ENCODE peak calls at places on chromosomes 4 and X, in five cellular contexts. One of them, this sample, is unnamed. For H3K4me1, the result is how much of the 10 kb centered on the place peaks cover.

GRCh38 chr4:52657630-52658501 is 1.2 kb downstream of the USP46 start:
- DNase-seq in CD4-positive, alpha-beta memory T cell: peak
- DNase-seq in sigmoid colon: peak
- DNase-seq in adrenal gland: peak
- DNase-seq in neural progenitor cell: peak
- DNase-seq in this sample: peak

GRCh38 chr4:48109413-48110263 is 24.4 kb downstream of the TXK start:
- DNase-seq in sigmoid colon: no peak
- DNase-seq in neural progenitor cell: peak
- DNase-seq in adrenal gland: no peak
- DNase-seq in CD4-positive, alpha-beta memory T cell: peak
- DNase-seq in this sample: peak

GRCh38 chr4:177386416-177386815 is 55.8 kb downstream of the AGA start:
- DNase-seq in adrenal gland: no peak
- DNase-seq in neural progenitor cell: no peak
- DNase-seq in CD4-positive, alpha-beta memory T cell: no peak
- DNase-seq in sigmoid colon: no peak
- DNase-seq in this sample: no peak

GRCh38 chrX:40173662-40174593 is 76.2 kb upstream of the BCOR start:
- DNase-seq in CD4-positive, alpha-beta memory T cell: no peak
- DNase-seq in neural progenitor cell: peak
- DNase-seq in sigmoid colon: peak
- DNase-seq in adrenal gland: peak
- DNase-seq in this sample: peak

GRCh38 chrX:24168807-24169206 is 19.3 kb downstream of the ZFX start:
- DNase-seq in CD4-positive, alpha-beta memory T cell: no peak
- DNase-seq in neural progenitor cell: no peak
- DNase-seq in adrenal gland: no peak
- DNase-seq in sigmoid colon: no peak
- DNase-seq in this sample: no peak

GRCh38 chr4:187128226-187128625 is 404.6 kb upstream of the FAT1 start:
- DNase-seq in CD4-positive, alpha-beta memory T cell: no peak
- DNase-seq in adrenal gland: no peak
- DNase-seq in sigmoid colon: no peak
- DNase-seq in neural progenitor cell: no peak
- DNase-seq in this sample: no peak

GRCh38 chr4:43071069-43071468 is 178.6 kb downstream of the GRXCR1 start:
- DNase-seq in sigmoid colon: no peak
- DNase-seq in neural progenitor cell: no peak
- DNase-seq in adrenal gland: no peak
- DNase-seq in CD4-positive, alpha-beta memory T cell: no peak
- DNase-seq in this sample: no peak

GRCh38 chr4:73381214-73381613 is 22.9 kb upstream of the ALB start:
- DNase-seq in adrenal gland: no peak
- DNase-seq in neural progenitor cell: no peak
- DNase-seq in CD4-positive, alpha-beta memory T cell: no peak
- DNase-seq in sigmoid colon: no peak
- DNase-seq in this sample: no peak

GRCh38 chr4:27066591-27066990 is 205.9 kb downstream of the STIM2 start:
- DNase-seq in neural progenitor cell: no peak
- DNase-seq in sigmoid colon: no peak
- DNase-seq in adrenal gland: peak
- DNase-seq in CD4-positive, alpha-beta memory T cell: no peak
- DNase-seq in this sample: no peak

GRCh38 chr4:108036252-108036651 is 46.6 kb downstream of the HADH start:
- DNase-seq in adrenal gland: no peak
- DNase-seq in sigmoid colon: no peak
- DNase-seq in CD4-positive, alpha-beta memory T cell: peak
- DNase-seq in neural progenitor cell: no peak
- DNase-seq in this sample: peak

GRCh38 chr4:41832961-41833360 is 84.4 kb upstream of the PHOX2B start:
- DNase-seq in CD4-positive, alpha-beta memory T cell: no peak
- DNase-seq in sigmoid colon: no peak
- DNase-seq in adrenal gland: no peak
- DNase-seq in neural progenitor cell: no peak
- DNase-seq in this sample: no peak

GRCh38 chrX:12245650-12246645 is 107.7 kb downstream of the FRMPD4 start:
- DNase-seq in neural progenitor cell: no peak
- DNase-seq in CD4-positive, alpha-beta memory T cell: no peak
- DNase-seq in adrenal gland: no peak
- DNase-seq in sigmoid colon: no peak
- DNase-seq in this sample: no peak

GRCh38 chr4:25787891-25788331 is 74.9 kb downstream of the SEL1L3 start:
- DNase-seq in CD4-positive, alpha-beta memory T cell: no peak
- DNase-seq in adrenal gland: no peak
- DNase-seq in neural progenitor cell: no peak
- DNase-seq in sigmoid colon: no peak
- DNase-seq in this sample: no peak

GRCh38 chr4:53119685-53120084 is 246.2 kb downstream of the SCFD2 start:
- DNase-seq in adrenal gland: no peak
- DNase-seq in CD4-positive, alpha-beta memory T cell: no peak
- DNase-seq in neural progenitor cell: peak
- DNase-seq in sigmoid colon: no peak
- DNase-seq in this sample: no peak

GRCh38 chrX:152926279-152926678 is 28.4 kb downstream of the ZNF185 start:
- DNase-seq in CD4-positive, alpha-beta memory T cell: peak
- DNase-seq in adrenal gland: peak
- DNase-seq in sigmoid colon: no peak
- DNase-seq in neural progenitor cell: peak
- DNase-seq in this sample: peak

GRCh38 chr4:72924814-72925213 is 144.7 kb downstream of the COX18 start:
- DNase-seq in adrenal gland: no peak
- DNase-seq in sigmoid colon: no peak
- DNase-seq in CD4-positive, alpha-beta memory T cell: no peak
- DNase-seq in neural progenitor cell: no peak
- DNase-seq in this sample: no peak

GRCh38 chr4:53721276-53721675 is 130.0 kb upstream of the LNX1 start:
- DNase-seq in CD4-positive, alpha-beta memory T cell: no peak
- DNase-seq in neural progenitor cell: no peak
- DNase-seq in adrenal gland: no peak
- DNase-seq in sigmoid colon: no peak
- DNase-seq in this sample: no peak

DNA sequence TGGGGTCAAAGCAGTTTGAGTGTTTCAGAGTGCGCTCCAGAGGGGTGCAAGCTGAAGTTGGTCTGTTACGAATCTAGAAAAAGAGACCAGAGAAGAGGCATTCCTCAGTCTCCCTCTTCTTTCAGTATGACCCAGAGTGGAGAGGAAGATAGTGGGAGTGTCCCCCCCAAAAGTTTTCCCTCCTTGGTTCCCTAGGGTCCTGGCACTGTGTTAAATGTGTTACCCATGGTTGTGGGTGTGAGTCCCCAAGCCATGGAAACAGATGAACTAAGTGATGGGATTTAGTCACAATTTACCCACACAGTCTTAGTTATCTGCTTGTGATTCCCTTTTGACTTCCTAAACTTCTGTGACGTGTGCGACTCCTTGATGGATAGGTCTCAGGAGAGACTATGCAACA is 27.0 kb upstream of the NAF1 start:
- DNase-seq in sigmoid colon: no peak
- DNase-seq in adrenal gland: no peak
- DNase-seq in CD4-positive, alpha-beta memory T cell: no peak
- DNase-seq in neural progenitor cell: no peak
- DNase-seq in this sample: peak
- H3K4me1 ChIP-seq in sigmoid colon: under half
- H3K4me1 ChIP-seq in adrenal gland: under half
- H3K4me1 ChIP-seq in CD4-positive, alpha-beta memory T cell: under half
- H3K4me1 ChIP-seq in neural progenitor cell: under half
- H3K4me1 ChIP-seq in this sample: under half

GRCh38 chrX:131762802-131763234 is 218.9 kb downstream of the OR13H1 start:
- DNase-seq in neural progenitor cell: no peak
- DNase-seq in CD4-positive, alpha-beta memory T cell: peak
- DNase-seq in adrenal gland: peak
- DNase-seq in sigmoid colon: peak
- DNase-seq in this sample: no peak

GRCh38 chrX:131764224-131764623 is 220.3 kb downstream of the OR13H1 start:
- DNase-seq in adrenal gland: no peak
- DNase-seq in sigmoid colon: no peak
- DNase-seq in neural progenitor cell: no peak
- DNase-seq in CD4-positive, alpha-beta memory T cell: no peak
- DNase-seq in this sample: no peak

DNA sequence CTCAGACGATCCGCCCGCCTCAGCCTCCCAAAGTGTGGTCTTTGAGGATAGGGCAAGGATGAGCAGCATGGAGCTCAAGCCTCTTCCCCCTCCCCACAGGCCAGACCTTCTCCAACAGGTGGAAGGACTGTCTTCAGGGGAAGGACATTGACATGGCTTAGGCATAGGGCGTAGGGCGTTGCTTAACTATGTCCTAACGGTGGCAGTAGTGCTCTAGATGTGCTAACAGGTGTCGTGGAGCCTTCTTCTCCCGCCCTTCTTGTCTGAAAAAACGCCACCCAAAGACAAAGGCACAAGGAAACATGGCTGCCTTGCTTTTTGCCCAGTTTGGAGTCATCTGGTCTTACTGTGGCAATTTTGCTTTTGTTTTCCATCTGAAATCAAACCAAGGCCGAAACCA is 219.8 kb downstream of the OR13H1 start:
- DNase-seq in CD4-positive, alpha-beta memory T cell: peak
- DNase-seq in sigmoid colon: peak
- DNase-seq in neural progenitor cell: no peak
- DNase-seq in adrenal gland: peak
- DNase-seq in this sample: peak
- H3K4me3 ChIP-seq in CD4-positive, alpha-beta memory T cell: no peak
- H3K4me3 ChIP-seq in sigmoid colon: no peak
- H3K4me3 ChIP-seq in neural progenitor cell: no peak
- H3K4me3 ChIP-seq in adrenal gland: no peak
- H3K4me3 ChIP-seq in this sample: no peak

GRCh38 chr4:8591626-8592365 is 769 bp upstream of the CPZ start:
- DNase-seq in adrenal gland: no peak
- DNase-seq in sigmoid colon: no peak
- DNase-seq in CD4-positive, alpha-beta memory T cell: no peak
- DNase-seq in neural progenitor cell: peak
- DNase-seq in this sample: no peak

GRCh38 chr4:8589831-8590545 is 2.6 kb upstream of the CPZ start:
- DNase-seq in CD4-positive, alpha-beta memory T cell: no peak
- DNase-seq in adrenal gland: no peak
- DNase-seq in neural progenitor cell: peak
- DNase-seq in sigmoid colon: no peak
- DNase-seq in this sample: no peak

GRCh38 chr4:8590546-8590880 is 2.1 kb upstream of the CPZ start:
- DNase-seq in adrenal gland: no peak
- DNase-seq in sigmoid colon: no peak
- DNase-seq in CD4-positive, alpha-beta memory T cell: no peak
- DNase-seq in neural progenitor cell: no peak
- DNase-seq in this sample: no peak

GRCh38 chr4:8592366-8593267 is at the start of gene CPZ:
- DNase-seq in sigmoid colon: no peak
- DNase-seq in adrenal gland: no peak
- DNase-seq in neural progenitor cell: peak
- DNase-seq in CD4-positive, alpha-beta memory T cell: no peak
- DNase-seq in this sample: no peak

DNA sequence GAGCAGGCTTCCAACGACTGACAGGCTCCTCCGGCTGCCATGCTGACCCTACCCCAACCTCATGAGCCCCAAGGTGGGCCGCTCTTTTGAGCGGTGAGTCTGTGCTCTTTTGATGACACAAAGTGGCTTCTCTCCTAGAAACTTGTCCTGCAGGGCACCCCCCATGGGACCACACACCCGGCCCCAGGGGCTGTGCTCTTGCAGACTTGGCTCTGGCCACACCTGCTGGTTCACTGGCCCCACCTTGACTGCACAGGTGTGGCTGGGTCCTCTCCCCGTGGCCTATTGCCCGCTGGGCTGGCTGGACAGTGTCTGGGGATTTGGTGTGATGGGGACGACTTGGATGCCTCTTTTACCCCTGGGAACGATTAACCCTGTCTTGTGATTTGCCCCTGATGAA is 1.5 kb upstream of the CPZ start:
- DNase-seq in adrenal gland: no peak
- DNase-seq in sigmoid colon: no peak
- DNase-seq in neural progenitor cell: no peak
- DNase-seq in CD4-positive, alpha-beta memory T cell: no peak
- DNase-seq in this sample: no peak
- H3K4me1 ChIP-seq in adrenal gland: under half
- H3K4me1 ChIP-seq in sigmoid colon: under half
- H3K4me1 ChIP-seq in neural progenitor cell: under half
- H3K4me1 ChIP-seq in CD4-positive, alpha-beta memory T cell: under half
- H3K4me1 ChIP-seq in this sample: under half

GRCh38 chr4:99885063-99885664 is 9.1 kb downstream of the LAMTOR3 start:
- DNase-seq in sigmoid colon: no peak
- DNase-seq in CD4-positive, alpha-beta memory T cell: peak
- DNase-seq in neural progenitor cell: peak
- DNase-seq in adrenal gland: no peak
- DNase-seq in this sample: peak
- H3K4me3 ChIP-seq in sigmoid colon: no peak
- H3K4me3 ChIP-seq in CD4-positive, alpha-beta memory T cell: no peak
- H3K4me3 ChIP-seq in neural progenitor cell: no peak
- H3K4me3 ChIP-seq in adrenal gland: no peak
- H3K4me3 ChIP-seq in this sample: no peak

GRCh38 chr4:55172694-55173287 is 47.4 kb upstream of the KDR start:
- DNase-seq in CD4-positive, alpha-beta memory T cell: no peak
- DNase-seq in neural progenitor cell: no peak
- DNase-seq in sigmoid colon: no peak
- DNase-seq in adrenal gland: peak
- DNase-seq in this sample: no peak
- H3K4me1 ChIP-seq in CD4-positive, alpha-beta memory T cell: under half
- H3K4me1 ChIP-seq in neural progenitor cell: under half
- H3K4me1 ChIP-seq in sigmoid colon: under half
- H3K4me1 ChIP-seq in adrenal gland: under half
- H3K4me1 ChIP-seq in this sample: under half

GRCh38 chr4:76691767-76692689 is 205.9 kb downstream of the SOWAHB start:
- DNase-seq in neural progenitor cell: no peak
- DNase-seq in CD4-positive, alpha-beta memory T cell: no peak
- DNase-seq in sigmoid colon: no peak
- DNase-seq in adrenal gland: no peak
- DNase-seq in this sample: no peak
- H3K4me3 ChIP-seq in neural progenitor cell: no peak
- H3K4me3 ChIP-seq in CD4-positive, alpha-beta memory T cell: no peak
- H3K4me3 ChIP-seq in sigmoid colon: no peak
- H3K4me3 ChIP-seq in adrenal gland: no peak
- H3K4me3 ChIP-seq in this sample: no peak

DNA sequence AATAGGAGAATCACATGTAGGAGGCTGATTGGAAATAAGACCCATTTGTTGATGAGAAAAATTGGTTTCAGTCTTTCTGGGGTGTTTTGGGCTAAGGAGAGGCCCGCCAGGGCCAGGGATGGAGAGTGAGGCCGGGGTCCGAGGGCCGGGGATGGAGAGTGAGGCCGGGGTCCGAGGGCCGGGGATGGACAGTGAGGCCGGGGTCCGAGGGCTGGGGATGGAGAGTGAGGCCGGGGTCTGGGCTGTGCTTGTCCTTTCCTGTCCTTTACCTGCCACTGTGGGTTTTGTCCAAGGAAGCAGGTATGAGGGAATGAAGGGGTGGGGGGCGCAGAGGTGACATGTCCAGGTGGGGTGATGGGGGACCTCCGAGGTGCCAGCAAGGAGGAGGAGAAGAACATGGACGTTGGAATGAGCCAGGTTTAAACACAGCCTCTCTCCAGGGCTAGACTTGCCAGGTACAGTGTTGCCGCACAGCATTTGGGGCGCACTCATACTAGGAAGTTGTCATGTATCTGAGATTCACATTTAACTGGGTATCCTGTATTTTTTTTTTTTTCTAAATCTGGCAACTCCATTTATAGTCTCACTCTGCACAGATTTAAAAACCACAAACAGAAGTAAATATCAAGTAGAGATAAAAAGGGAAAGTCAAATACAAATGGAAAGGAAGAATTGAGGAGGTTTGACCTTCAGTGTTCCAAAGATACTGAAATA is 8.8 kb downstream of the RGS12 start:
- DNase-seq in CD4-positive, alpha-beta memory T cell: no peak
- DNase-seq in neural progenitor cell: no peak
- DNase-seq in sigmoid colon: no peak
- DNase-seq in adrenal gland: peak
- DNase-seq in this sample: no peak
- H3K4me1 ChIP-seq in CD4-positive, alpha-beta memory T cell: half or more
- H3K4me1 ChIP-seq in neural progenitor cell: half or more
- H3K4me1 ChIP-seq in sigmoid colon: under half
- H3K4me1 ChIP-seq in adrenal gland: under half
- H3K4me1 ChIP-seq in this sample: under half

This sample was measured in OCI-LY7.